ENCODE peak calls at places on chromosomes 16 and 17, in five cellular contexts. D is iris pigment epithelial cell; F is central memory CD4-positive, alpha-beta T cell; B is AG10803; E is GM13977. V is an unnamed sample.

GRCh38 chr16:774086-775001 is 13.8 kb downstream of the MSLN start:
- DNase-seq in F (no peak), E (no peak), B (no peak), D (no peak), V (no peak)

GRCh38 chr16:71883193-71883848 is 661 bp downstream of the ZNF821 start:
- DNase-seq in F (peak), D (no peak), E (peak), B (peak), V (no peak)

GRCh38 chr17:78917451-78918307 is 7.5 kb downstream of the TIMP2 start:
- DNase-seq in F (no peak), B (no peak), E (no peak), D (no peak), V (no peak)

GRCh38 chr16:53666816-53667415 is 36.7 kb downstream of the RPGRIP1L start:
- DNase-seq in D (no peak), E (no peak), B (peak), F (no peak), V (no peak)

GRCh38 chr16:88298166-88298881 is 84.4 kb upstream of the ZNF469 start:
- DNase-seq in F (no peak), B (peak), E (no peak), D (peak), V (no peak)

GRCh38 chr16:70804153-70804728 is 3.3 kb upstream of the VAC14 start:
- DNase-seq in F (no peak), D (peak), E (no peak), B (peak), V (no peak)

GRCh38 chr17:14712471-14713075 is 411.7 kb downstream of the HS3ST3B1 start:
- DNase-seq in B (peak), E (no peak), D (peak), F (no peak), V (no peak)

GRCh38 chr17:39114744-39115534 is 36.5 kb downstream of the PLXDC1 start:
- DNase-seq in F (no peak), E (no peak), D (peak), B (peak), V (no peak)

GRCh38 chr17:17749921-17750320 is 68.7 kb downstream of the RAI1 start:
- DNase-seq in F (peak), D (peak), E (peak), B (peak), V (no peak)

V was measured in mesenteric fat pad.